ENCODE peak calls at places on chromosomes 11 and 22, in nine cellular contexts. X, K, T, A, C, I, H, B and R are unnamed samples.

GRCh38 chr22:38733329-38734202 is 22.2 kb downstream of the SUN2 start:
- DNase-seq in B (peak; percentile 46), I (peak; percentile 94), A (peak; percentile 39), K (peak; percentile 76), C (peak; percentile 73), H (peak; percentile 55), T (peak; percentile 18), X (no peak), R (peak; percentile 59)

GRCh38 chr22:37232140-37232998 is 11.7 kb downstream of the RAC2 start:
- DNase-seq in I (peak; percentile 16), K (no peak), A (no peak), X (no peak), H (no peak), B (no peak), C (no peak), T (no peak), R (no peak)

GRCh38 chr11:68354181-68354872 is 41.9 kb downstream of the LRP5 start:
- DNase-seq in B (peak; percentile 94), A (no peak), T (peak; percentile 99), X (peak; percentile 90), C (peak; percentile 89), I (peak; percentile 90), K (peak; percentile 94), H (peak; percentile 89), R (peak; percentile 96)

GRCh38 chr11:1845571-1846452 is 7.0 kb downstream of the TNNI2 start:
- DNase-seq in T (no peak), I (peak; percentile 24), X (no peak), K (no peak), C (no peak), B (no peak), H (no peak), A (no peak), R (no peak)

GRCh38 chr11:63920870-63921417 is 4.0 kb upstream of the RCOR2 start:
- DNase-seq in I (no peak), X (no peak), C (no peak), K (no peak), B (no peak), H (no peak), A (no peak), T (no peak), R (no peak)

GRCh38 chr11:67416416-67417335 is 1.2 kb downstream of the CARNS1 start:
- DNase-seq in K (no peak), T (no peak), C (no peak), B (peak; percentile 73), H (no peak), X (peak; percentile 58), I (no peak), A (peak; percentile 93), R (peak; percentile 61)

GRCh38 chr11:67440229-67441081 is 2.8 kb downstream of the CORO1B start:
- DNase-seq in C (no peak), X (no peak), H (no peak), A (no peak), T (no peak), I (no peak), B (no peak), K (no peak), R (no peak)

GRCh38 chr11:81578571-81578970 is 1155.1 kb downstream of the FAM181B start:
- DNase-seq in T (no peak), H (no peak), C (no peak), I (no peak), B (no peak), X (no peak), A (no peak), K (no peak), R (no peak)

GRCh38 chr11:12846766-12847615 is 162.1 kb upstream of the RASSF10 start:
- DNase-seq in T (no peak), A (no peak), B (no peak), I (no peak), K (no peak), C (no peak), X (no peak), H (no peak), R (no peak)

GRCh38 chr11:38818720-38819119 is 2220.7 kb upstream of the RAG2 start:
- DNase-seq in C (no peak), I (no peak), K (no peak), T (peak; percentile 37), H (peak; percentile 0), A (no peak), X (no peak), B (peak; percentile 1), R (no peak)

GRCh38 chr11:71499125-71499524 is 27.9 kb upstream of the KRTAP5-7 start:
- DNase-seq in B (no peak), K (no peak), X (no peak), C (no peak), T (peak; percentile 55), H (peak; percentile 8), I (peak; percentile 72), A (peak; percentile 38), R (peak; percentile 29)

GRCh38 chr22:27576815-27577564 is 224.6 kb downstream of the MN1 start:
- DNase-seq in K (no peak), A (no peak), C (no peak), T (peak; percentile 82), I (no peak), H (peak; percentile 70), B (peak; percentile 51), X (no peak), R (no peak)

GRCh38 chr11:57567512-57568329 is at the start of gene UBE2L6:
- DNase-seq in T (peak; percentile 30), B (peak; percentile 26), H (no peak), A (peak; percentile 87), C (peak; percentile 82), X (peak; percentile 51), K (peak; percentile 75), I (peak; percentile 88), R (peak; percentile 63)

GRCh38 chr11:83292709-83293435 is 6.7 kb upstream of the CCDC90B start:
- DNase-seq in C (no peak), I (no peak), K (peak; percentile 63), H (peak; percentile 73), T (peak; percentile 66), B (peak; percentile 72), X (no peak), A (peak; percentile 71), R (peak; percentile 14)

GRCh38 chr11:11580831-11581492 is 40.8 kb downstream of the GALNT18 start:
- DNase-seq in T (no peak), X (peak; percentile 25), C (no peak), A (no peak), B (peak; percentile 53), H (no peak), K (no peak), I (no peak), R (no peak)

GRCh38 chr22:42884616-42885375 is 27.7 kb upstream of the ARFGAP3 start:
- DNase-seq in A (no peak), K (no peak), H (no peak), T (no peak), B (peak; percentile 17), X (no peak), C (no peak), I (no peak), R (no peak)

GRCh38 chr11:61787928-61788491 is 4.4 kb downstream of the TMEM258 start:
- DNase-seq in H (peak; percentile 61), K (peak; percentile 65), T (peak; percentile 50), X (no peak), A (peak; percentile 81), I (peak; percentile 19), B (peak; percentile 56), C (no peak), R (peak; percentile 20)

GRCh38 chr22:29626497-29627195 is 23.2 kb downstream of the NF2 start:
- DNase-seq in C (no peak), I (no peak), H (peak; percentile 91), T (peak; percentile 94), A (peak; percentile 45), B (peak; percentile 89), X (no peak), K (no peak), R (no peak)

GRCh38 chr22:24106385-24107381 is 74.6 kb upstream of the SUSD2 start:
- DNase-seq in I (no peak), A (peak; percentile 41), X (no peak), T (no peak), H (no peak), K (no peak), B (no peak), C (no peak), R (no peak)

DNA sequence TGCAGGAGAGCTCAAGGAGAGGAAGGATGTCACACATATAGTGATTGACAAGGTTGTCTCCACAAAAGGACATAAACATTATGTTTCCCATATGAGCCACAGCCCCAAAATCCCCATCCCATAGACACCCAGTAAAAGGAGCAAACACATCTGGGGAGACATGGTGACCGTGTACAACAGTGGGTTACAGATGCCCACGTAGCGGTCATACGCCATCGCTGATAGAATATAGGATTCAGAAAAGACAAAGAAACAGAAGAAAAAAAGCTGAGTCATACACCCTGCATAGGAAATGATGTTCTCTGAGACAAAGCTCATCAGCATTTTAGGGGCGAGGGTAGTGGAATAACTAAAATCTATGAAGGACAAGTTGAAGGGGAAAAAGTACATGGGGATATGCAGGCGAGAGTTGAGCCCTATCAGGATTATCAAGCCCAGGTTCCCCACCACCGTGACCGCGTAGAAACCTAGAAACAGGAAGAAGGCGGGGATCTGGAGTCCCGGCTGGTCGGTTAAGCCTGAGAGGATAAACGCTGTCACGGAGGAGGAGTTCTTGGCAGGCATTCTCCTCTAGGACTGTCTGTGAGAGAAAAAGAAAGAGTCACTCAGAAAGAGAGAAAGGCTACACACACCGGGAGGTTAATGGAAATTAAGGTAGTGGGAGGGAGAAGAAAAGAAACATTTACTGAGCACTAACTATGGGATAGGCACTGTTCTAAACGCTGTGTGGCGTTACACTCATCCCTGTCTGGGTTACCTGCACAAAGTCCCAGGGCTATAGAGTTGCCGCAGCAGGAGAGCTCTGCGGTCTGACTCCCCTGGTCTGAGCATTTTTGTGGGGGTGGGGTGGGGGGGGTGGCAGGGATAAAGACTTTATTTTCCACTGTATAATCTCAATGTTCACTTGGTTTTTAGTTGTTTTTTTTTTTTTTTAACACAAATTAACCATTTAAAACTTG is 36.1 kb upstream of the OR8B8 start:
- DNase-seq in X (no peak), I (no peak), B (peak; percentile 51), K (peak; percentile 2), T (peak; percentile 66), C (no peak), H (peak; percentile 52), A (peak; percentile 73), R (peak; percentile 79)
- H3K4me3 ChIP-seq in X (no peak overlapping the region), I (peak overlapping the region; percentile 20), B (peak overlapping the region; percentile 18), K (no peak overlapping the region), T (peak overlapping the region; percentile 46), C (no peak overlapping the region), H (peak overlapping the region; percentile 22), A (peak overlapping the region; percentile 56), R (peak overlapping the region; percentile 42)

GRCh38 chr11:95514386-95515145 is 275.0 kb downstream of the FAM76B start:
- DNase-seq in C (no peak), K (no peak), A (no peak), T (no peak), B (peak; percentile 90), X (no peak), I (no peak), H (no peak), R (no peak)
- H3K4me3 ChIP-seq in C (no peak overlapping the region), K (no peak overlapping the region), A (no peak overlapping the region), T (no peak overlapping the region), B (no peak overlapping the region), X (no peak overlapping the region), I (no peak overlapping the region), H (no peak overlapping the region), R (no peak overlapping the region)

GRCh38 chr22:46173152-46173551 is 22.8 kb downstream of the PPARA start:
- DNase-seq in B (no peak), T (no peak), X (no peak), H (no peak), C (no peak), K (no peak), I (no peak), A (no peak), R (no peak)
- H3K4me3 ChIP-seq in B (no peak overlapping the region), T (no peak overlapping the region), X (no peak overlapping the region), H (no peak overlapping the region), C (no peak overlapping the region), K (no peak overlapping the region), I (no peak overlapping the region), A (no peak overlapping the region), R (no peak overlapping the region)

GRCh38 chr11:118574636-118575035 is 2.4 kb downstream of the ARCN1 start:
- DNase-seq in I (no peak), C (no peak), X (no peak), T (no peak), K (no peak), B (no peak), H (no peak), A (no peak), R (no peak)
- H3K4me3 ChIP-seq in I (peak overlapping the region; percentile 99), C (peak overlapping the region; percentile 90), X (no peak overlapping the region), T (peak overlapping the region; percentile 99), K (no peak overlapping the region), B (no peak overlapping the region), H (no peak overlapping the region), A (peak overlapping the region; percentile 88), R (peak overlapping the region; percentile 99)